ENCODE peak calls at places on chromosomes 13 and 19, in four cellular contexts. One of them, this sample, is unnamed.

GRCh38 chr13:40061466-40062450 is 406.3 kb downstream of the COG6 start:
- DNase-seq in upper lobe of left lung: no peak
- DNase-seq in stomach: no peak
- DNase-seq in fibroblast of lung: no peak
- DNase-seq in this sample: no peak

GRCh38 chr19:14432817-14433453 is at the start of gene PKN1:
- DNase-seq in upper lobe of left lung: peak
- DNase-seq in stomach: peak
- DNase-seq in fibroblast of lung: peak
- DNase-seq in this sample: peak

GRCh38 chr19:29966594-29967249 is 24.7 kb downstream of the URI1 start:
- DNase-seq in upper lobe of left lung: no peak
- DNase-seq in stomach: no peak
- DNase-seq in fibroblast of lung: peak
- DNase-seq in this sample: no peak

GRCh38 chr13:23750383-23751121 is 138.6 kb downstream of the MIPEP start:
- DNase-seq in upper lobe of left lung: no peak
- DNase-seq in stomach: no peak
- DNase-seq in fibroblast of lung: no peak
- DNase-seq in this sample: no peak

GRCh38 chr13:51034906-51035305 is 76.2 kb downstream of the C13orf42 start:
- DNase-seq in upper lobe of left lung: no peak
- DNase-seq in stomach: no peak
- DNase-seq in fibroblast of lung: no peak
- DNase-seq in this sample: no peak

GRCh38 chr13:45851171-45851889 is at the start of gene SIAH3:
- DNase-seq in upper lobe of left lung: no peak
- DNase-seq in stomach: no peak
- DNase-seq in fibroblast of lung: peak
- DNase-seq in this sample: no peak

GRCh38 chr13:47249296-47249695 is 352.4 kb upstream of the HTR2A start:
- DNase-seq in upper lobe of left lung: no peak
- DNase-seq in stomach: no peak
- DNase-seq in fibroblast of lung: no peak
- DNase-seq in this sample: no peak

GRCh38 chr19:8155318-8155717 is 5.9 kb upstream of the FBN3 start:
- DNase-seq in upper lobe of left lung: no peak
- DNase-seq in stomach: no peak
- DNase-seq in fibroblast of lung: no peak
- DNase-seq in this sample: no peak

GRCh38 chr13:26015276-26015934 is 36.4 kb downstream of the SHISA2 start:
- DNase-seq in upper lobe of left lung: no peak
- DNase-seq in stomach: no peak
- DNase-seq in fibroblast of lung: no peak
- DNase-seq in this sample: no peak

GRCh38 chr13:40622246-40622645 is 44.2 kb downstream of the FOXO1 start:
- DNase-seq in upper lobe of left lung: no peak
- DNase-seq in stomach: no peak
- DNase-seq in fibroblast of lung: no peak
- DNase-seq in this sample: no peak

GRCh38 chr19:13804830-13805683 is 9.8 kb downstream of the ZSWIM4 start:
- DNase-seq in upper lobe of left lung: no peak
- DNase-seq in stomach: no peak
- DNase-seq in fibroblast of lung: no peak
- DNase-seq in this sample: no peak

GRCh38 chr13:46810440-46810839 is 13.5 kb upstream of the ESD start:
- DNase-seq in upper lobe of left lung: no peak
- DNase-seq in stomach: no peak
- DNase-seq in fibroblast of lung: no peak
- DNase-seq in this sample: no peak

GRCh38 chr19:7852851-7853759 is 21.1 kb downstream of the PRR36 start:
- DNase-seq in upper lobe of left lung: peak
- DNase-seq in stomach: peak
- DNase-seq in fibroblast of lung: peak
- DNase-seq in this sample: peak

GRCh38 chr13:69857188-69857821 is 250.3 kb upstream of the ATXN8OS start:
- DNase-seq in upper lobe of left lung: no peak
- DNase-seq in stomach: no peak
- DNase-seq in fibroblast of lung: peak
- DNase-seq in this sample: no peak

GRCh38 chr13:22278336-22278929 is 607.6 kb downstream of the FGF9 start:
- DNase-seq in upper lobe of left lung: peak
- DNase-seq in stomach: peak
- DNase-seq in fibroblast of lung: peak
- DNase-seq in this sample: no peak

GRCh38 chr19:11887247-11887617 is 350 bp upstream of the ZNF69 start:
- DNase-seq in upper lobe of left lung: no peak
- DNase-seq in stomach: no peak
- DNase-seq in fibroblast of lung: no peak
- DNase-seq in this sample: no peak

GRCh38 chr13:76696370-76696769 is 189.8 kb downstream of the KCTD12 start:
- DNase-seq in upper lobe of left lung: no peak
- DNase-seq in stomach: no peak
- DNase-seq in fibroblast of lung: no peak
- DNase-seq in this sample: no peak

GRCh38 chr19:15550273-15550672 is 41.9 kb downstream of the CYP4F22 start:
- DNase-seq in upper lobe of left lung: no peak
- DNase-seq in stomach: no peak
- DNase-seq in fibroblast of lung: no peak
- DNase-seq in this sample: no peak

GRCh38 chr19:15550847-15551182 is 42.5 kb downstream of the CYP4F22 start:
- DNase-seq in upper lobe of left lung: no peak
- DNase-seq in stomach: no peak
- DNase-seq in fibroblast of lung: no peak
- DNase-seq in this sample: no peak

GRCh38 chr19:15549581-15549980 is 41.3 kb downstream of the CYP4F22 start:
- DNase-seq in upper lobe of left lung: no peak
- DNase-seq in stomach: no peak
- DNase-seq in fibroblast of lung: no peak
- DNase-seq in this sample: no peak

GRCh38 chr19:15548648-15549047 is 40.3 kb downstream of the CYP4F22 start:
- DNase-seq in upper lobe of left lung: no peak
- DNase-seq in stomach: no peak
- DNase-seq in fibroblast of lung: no peak
- DNase-seq in this sample: no peak

GRCh38 chr19:15551183-15552004 is 43.1 kb downstream of the CYP4F22 start:
- DNase-seq in upper lobe of left lung: peak
- DNase-seq in stomach: peak
- DNase-seq in fibroblast of lung: peak
- DNase-seq in this sample: peak
- H3K4me3 ChIP-seq in upper lobe of left lung: no peak
- H3K4me3 ChIP-seq in stomach: peak
- H3K4me3 ChIP-seq in fibroblast of lung: no peak
- H3K4me3 ChIP-seq in this sample: peak

DNA sequence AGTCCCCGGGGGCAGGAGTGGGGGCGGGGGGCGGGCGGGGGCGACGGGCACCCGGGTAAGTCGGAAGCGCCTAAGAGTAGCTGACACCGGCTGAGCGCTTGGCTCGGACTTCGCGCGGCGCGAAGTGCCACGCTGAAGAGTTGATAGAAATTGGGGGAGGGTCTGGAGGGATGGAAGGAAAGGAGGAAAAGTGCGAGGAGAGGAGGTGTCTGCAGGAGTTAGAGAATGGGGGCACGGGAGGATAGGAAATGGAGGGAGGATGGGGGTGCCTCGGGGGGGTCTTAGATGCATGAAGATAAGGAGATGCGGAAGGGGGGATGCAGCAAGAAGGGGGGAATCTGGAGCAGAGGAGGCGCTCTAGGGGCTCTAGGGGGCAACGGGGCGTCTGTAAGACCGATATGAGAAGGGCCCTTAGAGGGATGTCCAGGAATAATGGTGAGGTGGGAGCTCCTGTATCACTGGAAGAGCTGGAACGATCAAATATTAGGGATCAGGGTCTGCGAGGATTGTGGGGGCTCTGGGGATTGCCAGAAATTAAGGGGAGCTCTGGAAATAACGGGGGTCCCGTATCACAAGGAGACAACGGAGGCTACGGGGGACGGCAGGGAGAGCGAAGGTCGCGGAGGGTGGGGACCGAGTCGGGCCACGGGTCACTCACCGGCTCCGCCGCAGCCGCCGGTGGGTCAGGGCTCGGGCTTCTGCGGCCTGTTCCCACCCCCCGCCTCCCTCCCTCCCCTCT is at the start of gene MYPOP:
- DNase-seq in upper lobe of left lung: no peak
- DNase-seq in stomach: no peak
- DNase-seq in fibroblast of lung: no peak
- DNase-seq in this sample: no peak
- H3K27ac ChIP-seq in upper lobe of left lung: peak
- H3K27ac ChIP-seq in stomach: peak
- H3K27ac ChIP-seq in fibroblast of lung: peak
- H3K27ac ChIP-seq in this sample: peak

DNA sequence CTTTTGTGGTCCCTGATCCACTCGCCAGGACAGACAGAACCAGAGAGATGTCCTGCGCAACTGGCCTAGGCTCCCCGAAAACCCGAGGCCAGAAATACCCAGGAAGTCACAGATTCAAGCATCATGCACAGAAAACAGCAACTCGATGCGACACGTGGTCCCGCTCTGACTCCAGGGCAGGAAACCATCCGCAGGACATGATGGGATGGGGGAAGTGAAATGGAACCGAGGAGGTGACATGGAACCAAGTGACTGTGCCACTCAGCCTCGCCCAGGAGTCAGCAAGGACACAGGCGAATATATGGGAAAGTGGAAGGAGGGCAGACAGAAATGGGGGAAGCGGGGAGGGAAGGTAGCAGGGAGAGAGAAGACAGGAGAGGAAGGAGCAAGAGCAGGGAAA is 1.1 kb downstream of the ZSCAN18 start:
- DNase-seq in upper lobe of left lung: no peak
- DNase-seq in stomach: no peak
- DNase-seq in fibroblast of lung: no peak
- DNase-seq in this sample: peak
- H3K4me3 ChIP-seq in upper lobe of left lung: no peak
- H3K4me3 ChIP-seq in stomach: no peak
- H3K4me3 ChIP-seq in fibroblast of lung: no peak
- H3K4me3 ChIP-seq in this sample: peak

GRCh38 chr13:74869846-74870245 is 612.1 kb downstream of the TBC1D4 start:
- DNase-seq in upper lobe of left lung: no peak
- DNase-seq in stomach: no peak
- DNase-seq in fibroblast of lung: no peak
- DNase-seq in this sample: no peak

GRCh38 chr13:74870865-74871264 is 611.1 kb downstream of the TBC1D4 start:
- DNase-seq in upper lobe of left lung: no peak
- DNase-seq in stomach: no peak
- DNase-seq in fibroblast of lung: peak
- DNase-seq in this sample: no peak

GRCh38 chr13:74868044-74868443 is 613.9 kb downstream of the TBC1D4 start:
- DNase-seq in upper lobe of left lung: no peak
- DNase-seq in stomach: no peak
- DNase-seq in fibroblast of lung: no peak
- DNase-seq in this sample: no peak

GRCh38 chr13:74866151-74866550 is 615.8 kb downstream of the TBC1D4 start:
- DNase-seq in upper lobe of left lung: no peak
- DNase-seq in stomach: no peak
- DNase-seq in fibroblast of lung: no peak
- DNase-seq in this sample: no peak

GRCh38 chr13:74867460-74867859 is 614.5 kb downstream of the TBC1D4 start:
- DNase-seq in upper lobe of left lung: no peak
- DNase-seq in stomach: no peak
- DNase-seq in fibroblast of lung: no peak
- DNase-seq in this sample: no peak
- H3K27ac ChIP-seq in upper lobe of left lung: no peak
- H3K27ac ChIP-seq in stomach: no peak
- H3K27ac ChIP-seq in fibroblast of lung: no peak
- H3K27ac ChIP-seq in this sample: no peak